ENCODE peak calls at places on chromosomes 3 and 15, in four cellular contexts. One of them, this sample, is unnamed.

GRCh38 chr3:107404727-107405519 is 27.7 kb downstream of the CCDC54 start:
- DNase-seq in neural crest cell: no peak
- DNase-seq in psoas muscle: no peak
- DNase-seq in Ammon's horn: no peak
- DNase-seq in this sample: no peak

GRCh38 chr15:58626378-58626777 is 123.1 kb downstream of the ADAM10 start:
- DNase-seq in neural crest cell: no peak
- DNase-seq in psoas muscle: no peak
- DNase-seq in Ammon's horn: no peak
- DNase-seq in this sample: no peak

GRCh38 chr15:78946493-78946892 is 1.6 kb upstream of the CTSH start:
- DNase-seq in neural crest cell: no peak
- DNase-seq in psoas muscle: no peak
- DNase-seq in Ammon's horn: no peak
- DNase-seq in this sample: no peak

GRCh38 chr3:123312331-123313265 is 110.9 kb downstream of the SEC22A start:
- DNase-seq in neural crest cell: no peak
- DNase-seq in psoas muscle: no peak
- DNase-seq in Ammon's horn: no peak
- DNase-seq in this sample: no peak

GRCh38 chr3:128112406-128112968 is 11.1 kb downstream of the RUVBL1 start:
- DNase-seq in neural crest cell: no peak
- DNase-seq in psoas muscle: no peak
- DNase-seq in Ammon's horn: no peak
- DNase-seq in this sample: no peak

GRCh38 chr15:89378699-89379422 is 44.2 kb upstream of the POLG start:
- DNase-seq in neural crest cell: no peak
- DNase-seq in psoas muscle: no peak
- DNase-seq in Ammon's horn: no peak
- DNase-seq in this sample: no peak

GRCh38 chr15:73009306-73010091 is 42.8 kb upstream of the NEO1 start:
- DNase-seq in neural crest cell: no peak
- DNase-seq in psoas muscle: no peak
- DNase-seq in Ammon's horn: no peak
- DNase-seq in this sample: no peak

GRCh38 chr15:51267714-51268105 is 70.7 kb downstream of the CYP19A1 start:
- DNase-seq in neural crest cell: peak
- DNase-seq in psoas muscle: no peak
- DNase-seq in Ammon's horn: peak
- DNase-seq in this sample: no peak

GRCh38 chr15:48333553-48333952 is 2.3 kb downstream of the DUT start:
- DNase-seq in neural crest cell: no peak
- DNase-seq in psoas muscle: no peak
- DNase-seq in Ammon's horn: no peak
- DNase-seq in this sample: no peak

GRCh38 chr15:36798789-36799188 is 219.4 kb downstream of the CDIN1 start:
- DNase-seq in neural crest cell: no peak
- DNase-seq in psoas muscle: no peak
- DNase-seq in Ammon's horn: no peak
- DNase-seq in this sample: no peak

GRCh38 chr3:42683875-42684593 is 1.3 kb upstream of the KLHL40 start:
- DNase-seq in neural crest cell: no peak
- DNase-seq in psoas muscle: peak
- DNase-seq in Ammon's horn: peak
- DNase-seq in this sample: peak

GRCh38 chr15:51492528-51492927 is 130.0 kb downstream of the DMXL2 start:
- DNase-seq in neural crest cell: no peak
- DNase-seq in psoas muscle: no peak
- DNase-seq in Ammon's horn: no peak
- DNase-seq in this sample: no peak

GRCh38 chr3:13143381-13144004 is 70.3 kb upstream of the IQSEC1 start:
- DNase-seq in neural crest cell: no peak
- DNase-seq in psoas muscle: no peak
- DNase-seq in Ammon's horn: no peak
- DNase-seq in this sample: no peak

GRCh38 chr3:67415504-67415903 is 238.9 kb downstream of the SUCLG2 start:
- DNase-seq in neural crest cell: no peak
- DNase-seq in psoas muscle: no peak
- DNase-seq in Ammon's horn: no peak
- DNase-seq in this sample: no peak

GRCh38 chr15:51904931-51905330 is 66.6 kb downstream of the LEO1 start:
- DNase-seq in neural crest cell: no peak
- DNase-seq in psoas muscle: no peak
- DNase-seq in Ammon's horn: no peak
- DNase-seq in this sample: no peak

GRCh38 chr15:34610388-34610787 is 26.9 kb upstream of the GOLGA8B start:
- DNase-seq in neural crest cell: no peak
- DNase-seq in psoas muscle: no peak
- DNase-seq in Ammon's horn: no peak
- DNase-seq in this sample: no peak

GRCh38 chr3:120144267-120144666 is 50.0 kb upstream of the GSK3B start:
- DNase-seq in neural crest cell: no peak
- DNase-seq in psoas muscle: no peak
- DNase-seq in Ammon's horn: no peak
- DNase-seq in this sample: no peak

GRCh38 chr15:25508369-25509002 is 69.7 kb upstream of the UBE3A start:
- DNase-seq in neural crest cell: no peak
- DNase-seq in psoas muscle: no peak
- DNase-seq in Ammon's horn: peak
- DNase-seq in this sample: no peak

GRCh38 chr3:87082806-87083440 is 92.0 kb upstream of the VGLL3 start:
- DNase-seq in neural crest cell: peak
- DNase-seq in psoas muscle: no peak
- DNase-seq in Ammon's horn: peak
- DNase-seq in this sample: no peak

GRCh38 chr3:161100994-161101393 is 4.2 kb downstream of the B3GALNT1 start:
- DNase-seq in neural crest cell: no peak
- DNase-seq in psoas muscle: no peak
- DNase-seq in Ammon's horn: no peak
- DNase-seq in this sample: no peak

GRCh38 chr3:22713936-22714335 is 489.2 kb upstream of the UBE2E2 start:
- DNase-seq in neural crest cell: no peak
- DNase-seq in psoas muscle: no peak
- DNase-seq in Ammon's horn: no peak
- DNase-seq in this sample: no peak

GRCh38 chr3:112767177-112767576 is 79.5 kb downstream of the CD200R1L start:
- DNase-seq in neural crest cell: no peak
- DNase-seq in psoas muscle: no peak
- DNase-seq in Ammon's horn: peak
- DNase-seq in this sample: no peak

GRCh38 chr3:151924753-151925152 is 51.3 kb downstream of the SUCNR1 start:
- DNase-seq in neural crest cell: no peak
- DNase-seq in psoas muscle: no peak
- DNase-seq in Ammon's horn: no peak
- DNase-seq in this sample: no peak

GRCh38 chr15:80934761-80935221 is 54.8 kb downstream of the MESD start:
- DNase-seq in neural crest cell: no peak
- DNase-seq in psoas muscle: no peak
- DNase-seq in Ammon's horn: no peak
- DNase-seq in this sample: no peak

GRCh38 chr15:78938608-78939488 is 6.0 kb downstream of the CTSH start:
- DNase-seq in neural crest cell: no peak
- DNase-seq in psoas muscle: no peak
- DNase-seq in Ammon's horn: no peak
- DNase-seq in this sample: no peak

GRCh38 chr3:42501681-42502428 is 588 bp upstream of the VIPR1 start:
- DNase-seq in neural crest cell: peak
- DNase-seq in psoas muscle: peak
- DNase-seq in Ammon's horn: peak
- DNase-seq in this sample: no peak

GRCh38 chr15:33700695-33701303 is 267.5 kb upstream of the CHRM5 start:
- DNase-seq in neural crest cell: peak
- DNase-seq in psoas muscle: peak
- DNase-seq in Ammon's horn: peak
- DNase-seq in this sample: peak